ENCODE peak calls at places on chromosomes 12 and 14, in seven cellular contexts. D is activated CD4-positive, alpha-beta memory T cell treated with anti-CD3 and anti-CD28 coated beads, Interleukin-2, amount 10 ng/mL, durations not matched to agents 7 days and 5 days; L is AG09319; J is mesothelial cell of epicardium; Z is fibroblast of mammary gland; F is BJ; H is globus pallidus. X is an unnamed sample.

GRCh38 chr12:53561590-53561953 is 54.3 kb upstream of the NPFF start:
- DNase-seq in D (no peak), L (no peak), J (no peak), Z (peak), F (peak), H (no peak), X (no peak)

GRCh38 chr12:4178424-4179184 is 95.0 kb upstream of the CCND2 start:
- DNase-seq in D (no peak), L (no peak), J (no peak), Z (peak), F (no peak), H (no peak), X (no peak)

GRCh38 chr12:66044731-66045130 is 85.8 kb downstream of the LLPH start:
- DNase-seq in D (no peak), L (no peak), J (no peak), Z (peak), F (no peak), H (no peak), X (no peak)

GRCh38 chr12:121144416-121144914 is 11.8 kb downstream of the P2RX7 start:
- DNase-seq in D (no peak), L (no peak), J (no peak), Z (peak), F (no peak), H (no peak), X (no peak)

GRCh38 chr14:29783556-29783955 is 144.1 kb downstream of the PRKD1 start:
- DNase-seq in D (no peak), L (no peak), J (no peak), Z (no peak), F (no peak), H (no peak), X (no peak)

GRCh38 chr14:100891501-100892445 is 11.7 kb downstream of the RTL1 start:
- DNase-seq in D (no peak), L (no peak), J (peak), Z (no peak), F (no peak), H (no peak), X (no peak)

GRCh38 chr12:108400481-108400880 is 61.4 kb upstream of the CMKLR1 start:
- DNase-seq in D (no peak), L (no peak), J (no peak), Z (no peak), F (no peak), H (no peak), X (no peak)

GRCh38 chr12:91316161-91316759 is 133.6 kb upstream of the DCN start:
- DNase-seq in D (no peak), L (no peak), J (no peak), Z (no peak), F (no peak), H (no peak), X (no peak)

GRCh38 chr12:93087836-93088610 is 158.9 kb upstream of the EEA1 start:
- DNase-seq in D (no peak), L (no peak), J (no peak), Z (no peak), F (no peak), H (no peak), X (no peak)

GRCh38 chr14:39957987-39958386 is 525.8 kb upstream of the FBXO33 start:
- DNase-seq in D (no peak), L (no peak), J (no peak), Z (no peak), F (no peak), H (no peak), X (no peak)

GRCh38 chr14:92215579-92215978 is 93.8 kb downstream of the CPSF2 start:
- DNase-seq in D (no peak), L (no peak), J (no peak), Z (peak), F (no peak), H (no peak), X (no peak)

GRCh38 chr12:121673013-121673441 is 3.6 kb upstream of the MORN3 start:
- DNase-seq in D (peak), L (no peak), J (no peak), Z (no peak), F (no peak), H (no peak), X (no peak)

GRCh38 chr12:59113831-59114273 is 193.5 kb upstream of the LRIG3 start:
- DNase-seq in D (peak), L (peak), J (peak), Z (peak), F (peak), H (peak), X (peak)

GRCh38 chr14:93285048-93285447 is 47.8 kb downstream of the BTBD7 start:
- DNase-seq in D (no peak), L (no peak), J (no peak), Z (peak), F (no peak), H (no peak), X (no peak)

GRCh38 chr12:47986832-47987231 is 17.4 kb downstream of the COL2A1 start:
- DNase-seq in D (no peak), L (no peak), J (no peak), Z (no peak), F (no peak), H (no peak), X (no peak)

GRCh38 chr12:89454080-89454848 is 70.3 kb downstream of the GALNT4 start:
- DNase-seq in D (no peak), L (no peak), J (no peak), Z (peak), F (no peak), H (no peak), X (no peak)

GRCh38 chr12:124668602-124669001 is 101.2 kb upstream of the NCOR2 start:
- DNase-seq in D (no peak), L (no peak), J (no peak), Z (no peak), F (no peak), H (no peak), X (no peak)

GRCh38 chr12:127193341-127193740 is 1073.6 kb upstream of the TMEM132C start:
- DNase-seq in D (no peak), L (no peak), J (no peak), Z (no peak), F (no peak), H (no peak), X (no peak)

GRCh38 chr12:131825146-131825892 is 2.9 kb upstream of the MMP17 start:
- DNase-seq in D (no peak), L (peak), J (no peak), Z (peak), F (no peak), H (peak), X (no peak)

GRCh38 chr14:70731447-70732239 is 77.7 kb downstream of the MAP3K9 start:
- DNase-seq in D (no peak), L (no peak), J (no peak), Z (peak), F (no peak), H (no peak), X (no peak)

GRCh38 chr14:65704412-65704811 is 291.9 kb downstream of the FUT8 start:
- DNase-seq in D (no peak), L (peak), J (no peak), Z (peak), F (no peak), H (no peak), X (no peak)

GRCh38 chr14:63203015-63203414 is 1.2 kb upstream of the RHOJ start:
- DNase-seq in D (no peak), L (no peak), J (no peak), Z (no peak), F (no peak), H (no peak), X (no peak)

GRCh38 chr12:113870035-113870434 is 96.1 kb downstream of the RBM19 start:
- DNase-seq in D (no peak), L (no peak), J (no peak), Z (no peak), F (no peak), H (no peak), X (no peak)

GRCh38 chr12:80241576-80242273 is 142.4 kb downstream of the OTOGL start:
- DNase-seq in D (no peak), L (no peak), J (no peak), Z (peak), F (no peak), H (no peak), X (no peak)

GRCh38 chr12:107091381-107091780 is 2.0 kb downstream of the CRY1 start:
- DNase-seq in D (no peak), L (peak), J (no peak), Z (peak), F (peak), H (no peak), X (no peak)

GRCh38 chr12:48712209-48712608 is 4.3 kb downstream of the CCNT1 start:
- DNase-seq in D (no peak), L (no peak), J (no peak), Z (no peak), F (no peak), H (no peak), X (no peak)

GRCh38 chr14:87405563-87405962 is 587.4 kb downstream of the GALC start:
- DNase-seq in D (no peak), L (no peak), J (no peak), Z (no peak), F (no peak), H (no peak), X (no peak)

GRCh38 chr12:39883411-39883810 is 222.5 kb downstream of the SLC2A13 start:
- DNase-seq in D (no peak), L (no peak), J (no peak), Z (no peak), F (no peak), H (no peak), X (no peak)

GRCh38 chr14:74988131-74988530 is 14.6 kb upstream of the EIF2B2 start:
- DNase-seq in D (no peak), L (no peak), J (no peak), Z (peak), F (no peak), H (no peak), X (no peak)

GRCh38 chr14:65444230-65444629 is 31.7 kb downstream of the FUT8 start:
- DNase-seq in D (no peak), L (no peak), J (no peak), Z (no peak), F (no peak), H (no peak), X (no peak)

GRCh38 chr12:71752887-71753286 is 1.8 kb upstream of the RAB21 start:
- DNase-seq in D (no peak), L (no peak), J (no peak), Z (no peak), F (no peak), H (no peak), X (peak)

GRCh38 chr12:65953621-65954020 is 129.3 kb downstream of the HMGA2 start:
- DNase-seq in D (no peak), L (no peak), J (no peak), Z (peak), F (no peak), H (no peak), X (no peak)